ENCODE peak calls at places on chromosomes 2 and 18, in seven cellular contexts. D is WTC11, N is iPS-NIHi11, W is neuronal stem cell, H is T-helper 17 cell, A is Caco-2, S is amniotic stem cell. J is an unnamed sample.
A peak's percentile ranks its signal among the peaks of the same experiment; 100 is the strongest.

GRCh38 chr2:55161295-55162210 is 70.5 kb downstream of the CLHC1 start:
- DNase-seq in D (no peak), N (no peak), W (no peak), H (no peak), A (no peak), S (no peak), J (no peak)

GRCh38 chr2:180058993-180059392 is 51.9 kb upstream of the CWC22 start:
- DNase-seq in D (no peak), N (no peak), W (no peak), H (no peak), A (no peak), S (no peak), J (no peak)

GRCh38 chr2:240568678-240569522 is 616 bp downstream of the RNPEPL1 start:
- DNase-seq in D (peak; percentile 36), N (peak; percentile 71), W (no peak), H (peak; percentile 56), A (peak; percentile 42), S (no peak), J (no peak)

GRCh38 chr2:159677654-159678053 is 34.7 kb upstream of the MARCHF7 start:
- DNase-seq in D (no peak), N (no peak), W (no peak), H (no peak), A (no peak), S (no peak), J (no peak)

GRCh38 chr18:24488824-24489493 is 28.5 kb downstream of the HRH4 start:
- DNase-seq in D (no peak), N (peak; percentile 41), W (peak; percentile 36), H (no peak), A (peak; percentile 29), S (no peak), J (peak; percentile 33)

GRCh38 chr2:169495310-169495928 is 14.1 kb upstream of the KLHL41 start:
- DNase-seq in D (no peak), N (no peak), W (no peak), H (no peak), A (no peak), S (no peak), J (no peak)

GRCh38 chr18:44719519-44720060 is 38.9 kb downstream of the SETBP1 start:
- DNase-seq in D (no peak), N (no peak), W (no peak), H (no peak), A (peak; percentile 10), S (no peak), J (no peak)

GRCh38 chr18:55753643-55754255 is 165.8 kb upstream of the TCF4 start:
- DNase-seq in D (no peak), N (no peak), W (no peak), H (no peak), A (no peak), S (no peak), J (no peak)

GRCh38 chr18:32480581-32480980 is 9.9 kb upstream of the GAREM1 start:
- DNase-seq in D (no peak), N (no peak), W (no peak), H (no peak), A (no peak), S (no peak), J (no peak)

GRCh38 chr18:43596106-43596712 is 318.9 kb upstream of the SYT4 start:
- DNase-seq in D (no peak), N (peak; percentile 24), W (peak; percentile 23), H (no peak), A (no peak), S (no peak), J (no peak)

GRCh38 chr2:220509921-220510320 is 882.5 kb downstream of the SLC4A3 start:
- DNase-seq in D (no peak), N (no peak), W (no peak), H (no peak), A (no peak), S (no peak), J (no peak)

GRCh38 chr2:174614261-174614660 is 16.7 kb upstream of the WIPF1 start:
- DNase-seq in D (no peak), N (no peak), W (no peak), H (no peak), A (no peak), S (no peak), J (no peak)

GRCh38 chr2:39512434-39512935 is 75.4 kb upstream of the MAP4K3 start:
- DNase-seq in D (no peak), N (no peak), W (no peak), H (no peak), A (no peak), S (no peak), J (no peak)

GRCh38 chr2:214575030-214575949 is 164.4 kb downstream of the VWC2L start:
- DNase-seq in D (no peak), N (no peak), W (no peak), H (no peak), A (no peak), S (no peak), J (no peak)

GRCh38 chr2:239192456-239192855 is 208.4 kb downstream of the HDAC4 start:
- DNase-seq in D (no peak), N (no peak), W (no peak), H (no peak), A (no peak), S (no peak), J (no peak)

GRCh38 chr2:43221660-43222471 is 4.5 kb downstream of the ZFP36L2 start:
- DNase-seq in D (peak; percentile 88), N (peak; percentile 76), W (peak; percentile 86), H (peak; percentile 40), A (peak; percentile 78), S (peak; percentile 61), J (peak; percentile 82)

GRCh38 chr2:216497808-216498366 is 757 bp upstream of the RPL37A start:
- DNase-seq in D (no peak), N (no peak), W (no peak), H (no peak), A (no peak), S (no peak), J (no peak)

GRCh38 chr2:227960356-227960755 is 88.9 kb downstream of the DAW1 start:
- DNase-seq in D (no peak), N (no peak), W (no peak), H (no peak), A (no peak), S (no peak), J (no peak)

GRCh38 chr2:99297990-99298389 is 3.0 kb downstream of the LYG1 start:
- DNase-seq in D (no peak), N (no peak), W (no peak), H (no peak), A (no peak), S (no peak), J (no peak)

GRCh38 chr2:217599906-217600305 is 402.9 kb downstream of the TNS1 start:
- DNase-seq in D (no peak), N (no peak), W (no peak), H (no peak), A (no peak), S (no peak), J (no peak)

GRCh38 chr2:33313039-33313438 is 163.4 kb upstream of the RASGRP3 start:
- DNase-seq in D (no peak), N (no peak), W (no peak), H (no peak), A (no peak), S (no peak), J (no peak)

GRCh38 chr2:197517150-197517549 is 1.3 kb downstream of the MOB4 start:
- DNase-seq in D (no peak), N (no peak), W (no peak), H (no peak), A (no peak), S (no peak), J (no peak)

J was measured in HFF-Myc.